ENCODE peak calls at places on chromosome 9, in seven cellular contexts. One of them, this sample, is unnamed. For H3K9me2, the result is how much of the 10 kb centered on the place peaks cover.

GRCh38 chr9:133929599-133929998 is 62.5 kb downstream of the VAV2 start:
- DNase-seq in GM23248: no peak
- DNase-seq in SK-N-SH: no peak
- DNase-seq in PC-9: no peak
- DNase-seq in MM.1S: no peak
- DNase-seq in GM23338: no peak
- DNase-seq in PC-3: no peak
- DNase-seq in this sample: no peak

GRCh38 chr9:127783111-127783621 is 2.7 kb upstream of the CDK9 start:
- DNase-seq in GM23248: no peak
- DNase-seq in SK-N-SH: no peak
- DNase-seq in PC-3: no peak
- DNase-seq in MM.1S: no peak
- DNase-seq in GM23338: no peak
- DNase-seq in PC-9: no peak
- DNase-seq in this sample: peak

GRCh38 chr9:14238044-14238443 is 75.9 kb downstream of the NFIB start:
- DNase-seq in GM23248: peak
- DNase-seq in PC-3: peak
- DNase-seq in GM23338: peak
- DNase-seq in SK-N-SH: no peak
- DNase-seq in MM.1S: no peak
- DNase-seq in PC-9: peak
- DNase-seq in this sample: no peak

GRCh38 chr9:111691686-111692329 is 30.4 kb downstream of the GNG10 start:
- DNase-seq in PC-9: peak
- DNase-seq in GM23338: peak
- DNase-seq in GM23248: peak
- DNase-seq in PC-3: peak
- DNase-seq in SK-N-SH: peak
- DNase-seq in MM.1S: peak
- DNase-seq in this sample: peak

GRCh38 chr9:71763752-71764332 is 4.5 kb downstream of the CEMIP2 start:
- DNase-seq in PC-9: peak
- DNase-seq in GM23248: peak
- DNase-seq in GM23338: no peak
- DNase-seq in SK-N-SH: no peak
- DNase-seq in MM.1S: no peak
- DNase-seq in PC-3: peak
- DNase-seq in this sample: no peak

GRCh38 chr9:129338701-129339445 is 160.8 kb upstream of the IER5L start:
- DNase-seq in GM23248: peak
- DNase-seq in PC-3: no peak
- DNase-seq in SK-N-SH: no peak
- DNase-seq in PC-9: no peak
- DNase-seq in MM.1S: no peak
- DNase-seq in GM23338: no peak
- DNase-seq in this sample: no peak

GRCh38 chr9:70413798-70414775 is at the start of gene KLF9:
- DNase-seq in PC-3: peak
- DNase-seq in GM23338: peak
- DNase-seq in MM.1S: peak
- DNase-seq in GM23248: peak
- DNase-seq in PC-9: peak
- DNase-seq in SK-N-SH: peak
- DNase-seq in this sample: peak

GRCh38 chr9:123111427-123111826 is 78.0 kb downstream of the GPR21 start:
- DNase-seq in PC-3: no peak
- DNase-seq in SK-N-SH: no peak
- DNase-seq in PC-9: no peak
- DNase-seq in MM.1S: peak
- DNase-seq in GM23248: no peak
- DNase-seq in GM23338: no peak
- DNase-seq in this sample: no peak

GRCh38 chr9:86938780-86939179 is 8.5 kb downstream of the GAS1 start:
- DNase-seq in MM.1S: no peak
- DNase-seq in GM23338: no peak
- DNase-seq in GM23248: no peak
- DNase-seq in PC-3: no peak
- DNase-seq in PC-9: no peak
- DNase-seq in SK-N-SH: no peak
- DNase-seq in this sample: no peak

GRCh38 chr9:92610470-92611420 is 59.2 kb downstream of the IPPK start:
- DNase-seq in GM23248: no peak
- DNase-seq in PC-3: no peak
- DNase-seq in MM.1S: no peak
- DNase-seq in GM23338: no peak
- DNase-seq in PC-9: no peak
- DNase-seq in SK-N-SH: no peak
- DNase-seq in this sample: no peak

GRCh38 chr9:127904888-127905728 is 5.7 kb upstream of the ST6GALNAC6 start:
- DNase-seq in MM.1S: no peak
- DNase-seq in SK-N-SH: no peak
- DNase-seq in GM23248: no peak
- DNase-seq in GM23338: no peak
- DNase-seq in PC-3: no peak
- DNase-seq in PC-9: no peak
- DNase-seq in this sample: no peak

GRCh38 chr9:4796988-4797956 is 4.5 kb downstream of the RCL1 start:
- DNase-seq in GM23248: peak
- DNase-seq in PC-9: no peak
- DNase-seq in GM23338: peak
- DNase-seq in PC-3: peak
- DNase-seq in SK-N-SH: peak
- DNase-seq in MM.1S: peak
- DNase-seq in this sample: peak

GRCh38 chr9:121650220-121651013 is 1.0 kb upstream of the DAB2IP start:
- DNase-seq in SK-N-SH: peak
- DNase-seq in GM23338: peak
- DNase-seq in MM.1S: no peak
- DNase-seq in GM23248: peak
- DNase-seq in PC-3: peak
- DNase-seq in PC-9: peak
- DNase-seq in this sample: no peak

GRCh38 chr9:99425124-99425523 is 203.0 kb downstream of the SEC61B start:
- DNase-seq in MM.1S: no peak
- DNase-seq in PC-3: no peak
- DNase-seq in SK-N-SH: no peak
- DNase-seq in PC-9: no peak
- DNase-seq in GM23248: no peak
- DNase-seq in GM23338: no peak
- DNase-seq in this sample: no peak

GRCh38 chr9:88772602-88773001 is 218.7 kb upstream of the S1PR3 start:
- DNase-seq in GM23248: no peak
- DNase-seq in GM23338: no peak
- DNase-seq in SK-N-SH: no peak
- DNase-seq in PC-3: peak
- DNase-seq in PC-9: no peak
- DNase-seq in MM.1S: no peak
- DNase-seq in this sample: no peak

GRCh38 chr9:131671150-131671549 is 68.7 kb downstream of the RAPGEF1 start:
- DNase-seq in PC-3: no peak
- DNase-seq in GM23248: no peak
- DNase-seq in GM23338: no peak
- DNase-seq in PC-9: no peak
- DNase-seq in MM.1S: no peak
- DNase-seq in SK-N-SH: no peak
- DNase-seq in this sample: no peak

GRCh38 chr9:120946259-120946658 is 19.7 kb upstream of the TRAF1 start:
- DNase-seq in PC-3: peak
- DNase-seq in MM.1S: no peak
- DNase-seq in GM23248: peak
- DNase-seq in GM23338: no peak
- DNase-seq in PC-9: no peak
- DNase-seq in SK-N-SH: no peak
- DNase-seq in this sample: no peak

GRCh38 chr9:24625097-24625496 is 79.4 kb upstream of the IZUMO3 start:
- DNase-seq in GM23338: no peak
- DNase-seq in MM.1S: no peak
- DNase-seq in PC-3: peak
- DNase-seq in PC-9: no peak
- DNase-seq in SK-N-SH: no peak
- DNase-seq in GM23248: no peak
- DNase-seq in this sample: no peak

GRCh38 chr9:135506327-135507103 is 6.0 kb downstream of the MRPS2 start:
- DNase-seq in MM.1S: no peak
- DNase-seq in GM23338: peak
- DNase-seq in PC-9: no peak
- DNase-seq in PC-3: no peak
- DNase-seq in GM23248: no peak
- DNase-seq in SK-N-SH: peak
- DNase-seq in this sample: no peak

GRCh38 chr9:125655074-125655633 is 51.9 kb downstream of the MAPKAP1 start:
- DNase-seq in PC-3: no peak
- DNase-seq in PC-9: no peak
- DNase-seq in MM.1S: no peak
- DNase-seq in SK-N-SH: no peak
- DNase-seq in GM23338: no peak
- DNase-seq in GM23248: peak
- DNase-seq in this sample: no peak

GRCh38 chr9:13279284-13280162 is at the start of gene MPDZ:
- DNase-seq in PC-9: no peak
- DNase-seq in PC-3: peak
- DNase-seq in MM.1S: no peak
- DNase-seq in SK-N-SH: peak
- DNase-seq in GM23338: peak
- DNase-seq in GM23248: peak
- DNase-seq in this sample: no peak

GRCh38 chr9:94865599-94866456 is 139.3 kb downstream of the AOPEP start:
- DNase-seq in GM23248: peak
- DNase-seq in PC-9: no peak
- DNase-seq in PC-3: no peak
- DNase-seq in GM23338: no peak
- DNase-seq in MM.1S: no peak
- DNase-seq in SK-N-SH: peak
- DNase-seq in this sample: no peak

GRCh38 chr9:97673922-97674321 is 23.2 kb downstream of the XPA start:
- DNase-seq in GM23338: no peak
- DNase-seq in MM.1S: no peak
- DNase-seq in SK-N-SH: no peak
- DNase-seq in PC-3: no peak
- DNase-seq in GM23248: no peak
- DNase-seq in PC-9: no peak
- DNase-seq in this sample: no peak

GRCh38 chr9:121599186-121599871 is 52.1 kb upstream of the DAB2IP start:
- DNase-seq in GM23248: peak
- DNase-seq in MM.1S: no peak
- DNase-seq in SK-N-SH: peak
- DNase-seq in PC-3: peak
- DNase-seq in PC-9: peak
- DNase-seq in GM23338: peak
- DNase-seq in this sample: no peak

GRCh38 chr9:107868166-107868565 is 378.6 kb upstream of the KLF4 start:
- DNase-seq in MM.1S: no peak
- DNase-seq in GM23338: no peak
- DNase-seq in SK-N-SH: no peak
- DNase-seq in GM23248: no peak
- DNase-seq in PC-3: no peak
- DNase-seq in PC-9: no peak
- DNase-seq in this sample: peak
- H3K9me2 ChIP-seq in MM.1S: under half
- H3K9me2 ChIP-seq in GM23338: under half
- H3K9me2 ChIP-seq in SK-N-SH: under half
- H3K9me2 ChIP-seq in GM23248: under half
- H3K9me2 ChIP-seq in PC-3: under half
- H3K9me2 ChIP-seq in PC-9: under half
- H3K9me2 ChIP-seq in this sample: under half

DNA sequence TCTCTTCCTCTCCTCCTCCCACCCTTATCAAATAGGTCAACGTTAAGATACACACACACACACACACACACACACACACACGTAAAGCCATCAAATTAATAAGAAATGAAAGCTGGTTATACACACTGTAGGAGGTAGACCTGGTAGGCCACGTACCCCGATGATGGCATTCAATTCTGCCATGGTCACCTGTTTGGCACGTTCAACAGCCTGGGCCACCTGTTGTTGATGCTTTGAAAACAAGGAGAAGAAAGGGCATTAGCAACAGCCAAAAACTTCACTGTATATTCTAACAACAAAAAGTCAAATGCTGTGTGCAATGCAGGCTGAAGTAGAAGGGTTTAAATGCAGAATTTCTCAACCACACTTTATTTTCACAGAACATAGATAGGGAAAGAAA is 37.3 kb downstream of the TLE1 start:
- DNase-seq in PC-3: no peak
- DNase-seq in MM.1S: no peak
- DNase-seq in SK-N-SH: no peak
- DNase-seq in GM23338: no peak
- DNase-seq in GM23248: no peak
- DNase-seq in PC-9: no peak
- DNase-seq in this sample: no peak
- H3K9me2 ChIP-seq in PC-3: under half
- H3K9me2 ChIP-seq in MM.1S: under half
- H3K9me2 ChIP-seq in SK-N-SH: under half
- H3K9me2 ChIP-seq in GM23338: under half
- H3K9me2 ChIP-seq in GM23248: under half
- H3K9me2 ChIP-seq in PC-9: under half
- H3K9me2 ChIP-seq in this sample: under half

GRCh38 chr9:138102246-138103051 is 224.9 kb downstream of the CACNA1B start:
- DNase-seq in GM23338: no peak
- DNase-seq in PC-9: no peak
- DNase-seq in GM23248: no peak
- DNase-seq in MM.1S: no peak
- DNase-seq in PC-3: no peak
- DNase-seq in SK-N-SH: peak
- DNase-seq in this sample: no peak
- H3K9me2 ChIP-seq in GM23338: under half
- H3K9me2 ChIP-seq in PC-9: under half
- H3K9me2 ChIP-seq in GM23248: under half
- H3K9me2 ChIP-seq in MM.1S: under half
- H3K9me2 ChIP-seq in PC-3: under half
- H3K9me2 ChIP-seq in SK-N-SH: under half
- H3K9me2 ChIP-seq in this sample: under half

DNA sequence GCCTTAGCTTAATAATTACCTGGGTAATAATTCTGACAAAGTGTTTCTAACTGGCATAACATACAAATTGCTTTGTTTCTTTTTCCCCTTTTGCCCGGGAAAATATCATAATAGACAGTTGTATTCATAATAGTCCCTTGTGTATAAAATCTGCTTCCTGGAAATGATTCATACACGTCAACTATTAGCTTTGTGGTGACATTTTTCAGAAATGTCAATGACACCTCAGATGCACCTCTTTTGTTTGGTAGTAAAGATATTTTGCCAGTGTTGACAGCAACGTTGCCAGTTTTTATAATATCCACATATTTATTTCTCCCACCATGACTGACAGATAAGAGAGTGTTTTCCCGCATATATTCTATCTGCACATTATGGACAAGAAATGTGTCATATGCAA is 73.0 kb downstream of the RASEF start:
- DNase-seq in SK-N-SH: no peak
- DNase-seq in PC-9: no peak
- DNase-seq in GM23248: no peak
- DNase-seq in GM23338: no peak
- DNase-seq in PC-3: peak
- DNase-seq in MM.1S: no peak
- DNase-seq in this sample: no peak
- H3K9me2 ChIP-seq in SK-N-SH: under half
- H3K9me2 ChIP-seq in PC-9: under half
- H3K9me2 ChIP-seq in GM23248: under half
- H3K9me2 ChIP-seq in GM23338: under half
- H3K9me2 ChIP-seq in PC-3: under half
- H3K9me2 ChIP-seq in MM.1S: under half
- H3K9me2 ChIP-seq in this sample: under half

This sample was measured in Karpas-422.